ENCODE peak calls at places on chromosomes 3 and 15, in five cellular contexts. J, R, G, W and C are unnamed samples. For H3K36me3, the result is how much of the 10 kb centered on the place peaks cover.

GRCh38 chr3:160904691-160905090 is 148.7 kb downstream of the PPM1L start:
- DNase-seq in J (no peak), R (no peak), G (no peak), W (no peak), C (no peak)

GRCh38 chr15:86915811-86916331 is 836.2 kb downstream of the AGBL1 start:
- DNase-seq in J (no peak), R (peak), G (no peak), W (no peak), C (no peak)

GRCh38 chr15:52348056-52348745 is 52.6 kb upstream of the MYO5C start:
- DNase-seq in J (no peak), R (no peak), G (no peak), W (no peak), C (no peak)

GRCh38 chr3:117114517-117115265 is 405.1 kb downstream of the TUSC7 start:
- DNase-seq in J (no peak), R (no peak), G (no peak), W (no peak), C (no peak)

GRCh38 chr15:42137461-42138261 is 18.8 kb downstream of the PLA2G4F start:
- DNase-seq in J (peak), R (peak), G (peak), W (peak), C (no peak)

GRCh38 chr15:49721091-49721490 is 100.2 kb downstream of the DTWD1 start:
- DNase-seq in J (no peak), R (no peak), G (no peak), W (no peak), C (no peak)

GRCh38 chr15:49467782-49468181 is 44.7 kb downstream of the FGF7 start:
- DNase-seq in J (no peak), R (no peak), G (no peak), W (no peak), C (no peak)

GRCh38 chr3:66582721-66583141 is 81.9 kb upstream of the LRIG1 start:
- DNase-seq in J (no peak), R (no peak), G (no peak), W (no peak), C (peak)

GRCh38 chr3:180496995-180497394 is 105.0 kb upstream of the TTC14 start:
- DNase-seq in J (no peak), R (no peak), G (no peak), W (no peak), C (no peak)

GRCh38 chr3:21056293-21056692 is 694.7 kb downstream of the ZNF385D start:
- DNase-seq in J (no peak), R (no peak), G (no peak), W (no peak), C (no peak)

GRCh38 chr3:97934980-97935695 is 37.1 kb downstream of the RIOX2 start:
- DNase-seq in J (no peak), R (no peak), G (no peak), W (no peak), C (no peak)
- H3K36me3 ChIP-seq in J (under half), R (under half), G (half or more), W (half or more), C (under half)

DNA sequence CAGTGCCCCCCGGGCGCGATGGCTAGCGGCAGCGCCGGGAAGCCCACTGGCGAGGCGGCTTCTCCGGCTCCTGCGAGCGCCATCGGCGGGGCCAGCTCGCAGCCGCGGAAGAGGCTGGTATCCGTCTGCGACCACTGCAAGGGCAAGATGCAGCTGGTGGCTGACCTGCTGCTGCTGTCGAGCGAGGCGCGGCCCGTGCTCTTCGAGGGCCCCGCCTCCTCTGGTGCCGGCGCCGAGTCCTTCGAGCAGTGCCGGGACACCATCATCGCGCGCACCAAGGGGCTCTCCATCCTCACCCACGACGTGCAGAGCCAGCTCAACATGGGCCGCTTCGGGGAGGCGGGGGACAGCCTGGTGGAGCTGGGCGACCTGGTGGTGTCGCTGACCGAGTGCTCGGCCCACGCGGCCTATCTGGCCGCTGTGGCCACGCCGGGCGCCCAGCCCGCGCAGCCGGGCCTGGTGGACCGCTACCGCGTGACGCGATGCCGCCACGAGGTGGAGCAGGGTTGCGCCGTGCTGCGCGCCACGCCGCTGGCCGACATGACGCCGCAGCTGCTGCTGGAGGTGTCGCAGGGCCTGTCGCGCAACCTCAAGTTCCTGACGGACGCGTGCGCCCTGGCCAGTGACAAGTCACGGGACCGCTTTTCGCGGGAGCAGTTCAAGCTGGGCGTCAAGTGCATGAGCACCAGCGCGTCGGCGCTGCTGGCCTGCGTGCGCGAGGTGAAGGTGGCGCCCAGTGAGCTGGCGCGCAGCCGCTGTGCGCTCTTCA is 1.7 kb downstream of the TLNRD1 start:
- DNase-seq in J (no peak), R (no peak), G (no peak), W (no peak), C (no peak)
- TF ChIP-seq POLR2AphosphoS5 in J (no peak), R (no peak), G (no peak), W (no peak), C (no peak)

DNA sequence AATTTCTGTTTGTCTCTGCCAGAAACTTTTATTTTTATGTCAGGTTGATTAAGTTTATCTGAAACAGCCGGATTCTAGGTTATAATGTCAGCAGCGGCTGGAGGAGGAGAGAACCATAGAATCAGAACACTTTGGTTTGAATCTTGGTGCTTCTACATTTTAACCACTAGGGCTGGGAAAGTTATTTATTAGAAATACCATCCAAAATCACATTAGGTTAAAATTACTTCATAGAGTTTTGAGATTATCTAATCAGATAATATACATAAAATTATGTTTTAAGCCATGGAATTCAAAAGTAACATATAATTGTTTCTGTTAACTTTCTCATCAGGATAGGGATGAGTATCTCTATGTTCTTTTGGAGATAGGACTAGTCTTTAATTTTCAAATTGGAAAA is 502.9 kb downstream of the ROBO1 start:
- DNase-seq in J (no peak), R (no peak), G (no peak), W (no peak), C (no peak)
- H3K36me3 ChIP-seq in J (under half), R (under half), G (under half), W (under half), C (under half)

GRCh38 chr15:73981761-73982222 is 10.3 kb downstream of the STOML1 start:
- DNase-seq in J (no peak), R (no peak), G (no peak), W (peak), C (no peak)

GRCh38 chr15:73983211-73983727 is 8.8 kb downstream of the STOML1 start:
- DNase-seq in J (peak), R (no peak), G (no peak), W (peak), C (peak)

GRCh38 chr15:73983773-73984172 is 8.3 kb downstream of the STOML1 start:
- DNase-seq in J (no peak), R (no peak), G (no peak), W (no peak), C (no peak)

GRCh38 chr15:73984208-73984979 is 7.7 kb downstream of the STOML1 start:
- DNase-seq in J (no peak), R (no peak), G (no peak), W (no peak), C (no peak)

GRCh38 chr15:73982251-73982962 is 9.7 kb downstream of the STOML1 start:
- DNase-seq in J (no peak), R (no peak), G (peak), W (peak), C (peak)
- TF ChIP-seq POLR2AphosphoS5 in J (no peak), R (no peak), G (peak), W (peak), C (no peak)

GRCh38 chr3:12612514-12613226 is 51.2 kb downstream of the RAF1 start:
- DNase-seq in J (no peak), R (no peak), G (no peak), W (no peak), C (no peak)

GRCh38 chr3:12613250-12613649 is 50.7 kb downstream of the RAF1 start:
- DNase-seq in J (no peak), R (no peak), G (no peak), W (no peak), C (no peak)

GRCh38 chr3:12608368-12608767 is 51.5 kb downstream of the MKRN2 start:
- DNase-seq in J (no peak), R (no peak), G (no peak), W (no peak), C (no peak)

GRCh38 chr3:12615263-12615662 is 48.7 kb downstream of the RAF1 start:
- DNase-seq in J (no peak), R (no peak), G (no peak), W (no peak), C (no peak)

DNA sequence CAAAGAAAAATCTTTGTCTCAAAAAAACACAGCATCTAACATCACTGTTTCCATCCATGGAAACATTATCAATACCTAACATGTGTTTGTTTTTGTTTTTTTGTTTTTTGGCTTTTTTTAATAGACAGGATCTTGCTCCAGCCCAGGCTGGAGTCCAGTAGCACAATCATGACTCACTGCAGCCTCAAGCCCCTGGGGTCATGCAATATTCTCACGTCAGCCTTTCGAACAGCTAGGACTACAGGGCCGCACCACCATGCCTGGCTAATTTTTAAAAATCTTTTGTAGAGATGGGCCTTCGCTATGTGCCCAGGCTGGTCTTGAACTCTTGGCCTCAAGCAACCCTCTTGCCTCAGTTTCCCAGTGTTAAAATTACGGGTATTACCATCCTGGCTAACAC is 52.8 kb downstream of the RAF1 start:
- DNase-seq in J (no peak), R (no peak), G (no peak), W (no peak), C (no peak)
- H3K36me3 ChIP-seq in J (under half), R (half or more), G (half or more), W (half or more), C (under half)

GRCh38 chr3:52245322-52246263 is at the start of gene PPM1M:
- DNase-seq in J (no peak), R (peak), G (peak), W (peak), C (no peak)
- TF ChIP-seq POLR2AphosphoS5 in J (peak), R (no peak), G (no peak), W (no peak), C (no peak)

GRCh38 chr3:12940854-12941253 is 99.5 kb upstream of the RPL32 start:
- DNase-seq in J (no peak), R (no peak), G (no peak), W (no peak), C (no peak)
- H3K36me3 ChIP-seq in J (under half), R (half or more), G (half or more), W (under half), C (under half)